ENCODE peak calls at places on chromosomes 3 and 15, in four cellular contexts. G is HepG2, B is neuronal stem cell, R is mammary epithelial cell. J is an unnamed sample.

GRCh38 chr3:77039606-77040553 is at the start of gene ROBO2:
- DNase-seq in G (no peak), B (peak), R (peak), J (no peak)

GRCh38 chr15:70058642-70059360 is 38.9 kb downstream of the TLE3 start:
- DNase-seq in G (no peak), B (no peak), R (no peak), J (no peak)

GRCh38 chr3:58321791-58322190 is 10.9 kb upstream of the PXK start:
- DNase-seq in G (no peak), B (no peak), R (no peak), J (no peak)

GRCh38 chr15:44147636-44148035 is 47.4 kb downstream of the FRMD5 start:
- DNase-seq in G (no peak), B (no peak), R (no peak), J (no peak)

GRCh38 chr15:85415779-85416178 is 35.4 kb downstream of the AKAP13 start:
- DNase-seq in G (no peak), B (no peak), R (no peak), J (no peak)

GRCh38 chr3:84759361-84759760 is 199.4 kb upstream of the CADM2 start:
- DNase-seq in G (no peak), B (no peak), R (no peak), J (no peak)

GRCh38 chr3:132205609-132206008 is 111.6 kb upstream of the ACP3 start:
- DNase-seq in G (no peak), B (no peak), R (no peak), J (no peak)

GRCh38 chr15:99467338-99467720 is 98.5 kb upstream of the MEF2A start:
- DNase-seq in G (no peak), B (no peak), R (no peak), J (no peak)

GRCh38 chr3:61562042-61562809 is 855 bp downstream of the PTPRG start:
- DNase-seq in G (no peak), B (no peak), R (peak), J (no peak)

GRCh38 chr3:55486101-55486856 is 827 bp downstream of the WNT5A start:
- DNase-seq in G (no peak), B (peak), R (peak), J (no peak)

GRCh38 chr3:33915796-33916589 is 117.6 kb downstream of the PDCD6IP start:
- DNase-seq in G (peak), B (no peak), R (peak), J (no peak)

GRCh38 chr15:28097656-28098359 is 1.3 kb downstream of the OCA2 start:
- DNase-seq in G (no peak), B (no peak), R (no peak), J (no peak)

GRCh38 chr15:28096720-28097431 is 2.2 kb downstream of the OCA2 start:
- DNase-seq in G (no peak), B (no peak), R (no peak), J (no peak)

GRCh38 chr15:28093761-28094535 is 5.2 kb downstream of the OCA2 start:
- DNase-seq in G (no peak), B (no peak), R (no peak), J (no peak)

GRCh38 chr15:28096411-28096719 is 2.8 kb downstream of the OCA2 start:
- DNase-seq in G (no peak), B (no peak), R (no peak), J (no peak)

DNA sequence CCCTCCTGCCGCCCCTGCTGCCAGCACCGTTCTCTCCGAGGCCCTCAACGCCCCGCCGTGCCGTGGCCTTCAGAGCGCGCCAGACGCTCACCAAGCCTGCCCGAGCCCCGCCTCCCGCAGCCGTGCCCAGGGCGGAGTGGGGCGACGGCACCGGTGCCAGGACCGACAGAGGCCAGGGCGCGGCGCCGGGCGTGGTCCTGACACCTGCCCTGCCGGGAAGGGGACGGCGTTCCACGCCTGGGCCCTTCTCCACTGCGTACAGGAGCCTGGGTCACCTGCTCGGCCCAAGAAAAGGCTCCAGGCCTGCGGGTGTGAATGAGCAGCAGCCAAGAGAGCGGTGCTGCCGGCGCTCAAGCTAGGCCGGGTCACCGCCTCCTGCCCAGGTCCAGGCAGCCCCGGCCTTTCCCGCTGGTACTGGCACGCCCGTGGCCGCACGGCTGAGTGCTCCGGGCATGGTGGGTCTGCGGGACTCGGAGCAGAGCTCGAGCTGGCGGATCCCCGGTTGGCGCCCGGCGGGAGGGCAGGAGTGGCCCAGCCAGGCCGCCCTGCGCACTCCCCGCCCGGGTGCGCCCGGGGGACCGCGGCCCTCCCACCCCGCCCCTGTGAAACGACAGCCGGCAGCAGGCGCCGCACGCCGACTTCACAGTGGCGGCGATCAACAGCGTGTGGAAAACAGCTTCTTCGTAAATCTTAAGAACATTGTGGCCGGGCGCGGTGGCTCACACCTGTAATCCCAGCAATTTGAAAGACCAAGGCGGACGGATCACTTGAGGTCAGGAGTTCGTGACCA is 4.2 kb downstream of the OCA2 start:
- DNase-seq in G (no peak), B (no peak), R (no peak), J (no peak)
- H3K4me3 ChIP-seq in G (peak), B (peak), R (no peak), J (no peak)

DNA sequence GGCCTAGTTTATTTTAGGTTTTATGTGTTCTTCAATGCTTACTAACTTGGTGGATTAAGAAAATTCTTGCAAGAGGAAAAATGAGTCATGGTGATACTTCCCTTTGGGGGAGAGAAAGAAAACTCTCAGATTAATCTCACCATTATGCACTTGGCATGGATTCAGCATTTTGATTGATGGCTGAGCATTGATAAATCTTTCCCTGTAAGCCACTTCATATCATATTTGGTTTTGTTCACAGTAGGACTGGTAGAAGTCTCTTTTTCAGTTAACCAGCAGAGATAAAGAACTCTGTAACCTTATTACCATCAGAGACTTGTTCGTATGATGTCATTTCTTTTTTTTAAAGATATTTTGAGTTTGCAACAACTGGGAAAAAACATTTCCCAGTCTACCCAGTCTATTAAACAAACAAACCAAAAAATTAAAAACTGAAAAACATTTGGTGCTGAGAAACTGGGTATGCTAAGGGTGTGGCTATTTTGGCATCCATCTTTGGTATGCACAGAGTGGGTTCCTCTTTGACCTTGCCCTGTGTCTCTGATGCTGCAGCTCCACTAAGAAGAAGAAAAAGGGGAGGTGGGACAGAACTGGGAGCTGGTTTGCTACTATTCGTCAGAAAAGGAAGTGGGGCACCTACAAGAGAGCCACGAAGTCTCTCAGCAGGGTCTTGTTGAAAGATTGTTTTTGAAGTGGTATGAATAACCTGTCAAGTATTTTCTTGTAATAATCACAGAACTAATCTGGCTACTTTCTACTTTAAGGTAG is 17.2 kb downstream of the TMOD3 start:
- DNase-seq in G (no peak), B (no peak), R (peak), J (no peak)
- H3K4me2 ChIP-seq in G (no peak), B (no peak), R (peak), J (peak)

GRCh38 chr3:185366913-185367312 is 4.0 kb downstream of the MAP3K13 start:
- DNase-seq in G (no peak), B (no peak), R (no peak), J (no peak)

GRCh38 chr3:185361920-185362319 is 1.0 kb upstream of the MAP3K13 start:
- DNase-seq in G (no peak), B (no peak), R (peak), J (no peak)

GRCh38 chr3:185362850-185363661 is at the start of gene MAP3K13:
- DNase-seq in G (peak), B (peak), R (peak), J (peak)

GRCh38 chr3:185365281-185366211 is 2.6 kb downstream of the MAP3K13 start:
- DNase-seq in G (no peak), B (no peak), R (peak), J (no peak)

DNA sequence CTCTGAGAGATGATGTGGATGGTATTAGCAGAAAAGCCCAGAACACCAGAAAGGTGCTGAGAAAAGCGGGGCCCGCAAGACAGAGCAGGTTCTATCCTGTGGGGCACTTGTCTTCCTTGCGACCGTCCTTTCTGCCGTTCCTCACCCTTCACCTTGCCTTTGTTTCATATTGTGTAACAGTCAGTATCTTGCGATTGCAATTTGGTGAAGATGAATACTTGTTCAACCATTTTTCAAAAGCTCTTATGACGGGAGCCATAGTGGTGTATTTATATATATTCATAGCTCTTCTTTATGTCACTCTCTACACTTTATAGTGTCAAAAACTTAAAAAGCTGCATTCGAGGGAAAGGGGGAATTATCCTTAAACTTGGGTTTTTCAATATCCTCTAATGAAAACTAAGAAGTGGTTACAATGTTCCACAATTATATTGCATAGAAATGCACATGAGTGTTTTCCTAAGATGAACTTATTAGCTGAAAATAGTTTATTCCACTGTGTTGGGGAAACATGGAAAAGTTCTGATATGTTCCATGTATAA is 797 bp downstream of the MAP3K13 start:
- DNase-seq in G (no peak), B (no peak), R (no peak), J (no peak)
- H3K27ac ChIP-seq in G (no peak), B (no peak), R (peak), J (peak)

GRCh38 chr3:39147711-39148115 is 5.7 kb downstream of the CSRNP1 start:
- DNase-seq in G (no peak), B (no peak), R (no peak), J (no peak)

GRCh38 chr3:39146083-39146501 is 7.3 kb downstream of the CSRNP1 start:
- DNase-seq in G (no peak), B (no peak), R (no peak), J (no peak)

GRCh38 chr3:39148116-39149058 is 5.0 kb downstream of the CSRNP1 start:
- DNase-seq in G (no peak), B (no peak), R (no peak), J (no peak)

GRCh38 chr3:39147374-39147709 is 6.0 kb downstream of the CSRNP1 start:
- DNase-seq in G (no peak), B (no peak), R (no peak), J (no peak)

GRCh38 chr3:39146611-39147373 is 6.6 kb downstream of the CSRNP1 start:
- DNase-seq in G (peak), B (no peak), R (peak), J (peak)
- H3K4me3 ChIP-seq in G (no peak), B (no peak), R (no peak), J (no peak)

DNA sequence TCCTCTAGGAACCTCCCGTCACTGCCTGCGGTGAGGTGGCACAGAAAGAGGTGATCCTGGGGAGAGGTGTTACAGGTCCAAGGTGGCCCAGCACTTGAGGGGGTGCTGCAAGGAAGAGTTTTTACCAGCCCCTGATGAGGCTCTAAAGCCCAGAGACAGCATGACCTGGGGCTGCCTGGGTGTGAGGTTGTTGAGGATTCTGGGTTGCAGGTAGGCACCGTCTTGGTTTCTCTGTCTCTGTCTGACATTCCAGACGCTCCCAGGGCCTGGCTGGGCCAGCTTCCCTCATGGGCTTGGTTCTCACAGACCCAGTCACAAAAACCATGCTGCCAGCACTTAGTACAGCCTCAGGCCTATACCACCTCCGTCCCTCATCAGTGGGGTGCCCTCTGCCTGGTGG is 31.1 kb downstream of the DNAJB8 start:
- DNase-seq in G (no peak), B (no peak), R (no peak), J (no peak)
- H3K4me2 ChIP-seq in G (no peak), B (no peak), R (no peak), J (no peak)

GRCh38 chr3:111850481-111850880 is 8.6 kb upstream of the PHLDB2 start:
- DNase-seq in G (no peak), B (no peak), R (no peak), J (no peak)

GRCh38 chr3:111853071-111853470 is 6.0 kb upstream of the PHLDB2 start:
- DNase-seq in G (no peak), B (no peak), R (no peak), J (no peak)

GRCh38 chr3:111848778-111849177 is 10.3 kb upstream of the PHLDB2 start:
- DNase-seq in G (no peak), B (no peak), R (no peak), J (no peak)

GRCh38 chr3:111851511-111851954 is 7.5 kb upstream of the PHLDB2 start:
- DNase-seq in G (no peak), B (no peak), R (peak), J (no peak)

GRCh38 chr3:111852540-111852939 is 6.5 kb upstream of the PHLDB2 start:
- DNase-seq in G (no peak), B (no peak), R (no peak), J (no peak)
- H3K27ac ChIP-seq in G (no peak), B (no peak), R (no peak), J (peak)

GRCh38 chr3:165835431-165835830 is 1.8 kb downstream of the BCHE start:
- DNase-seq in G (no peak), B (no peak), R (no peak), J (no peak)
- H3K4me3 ChIP-seq in G (no peak), B (no peak), R (no peak), J (no peak)

DNA sequence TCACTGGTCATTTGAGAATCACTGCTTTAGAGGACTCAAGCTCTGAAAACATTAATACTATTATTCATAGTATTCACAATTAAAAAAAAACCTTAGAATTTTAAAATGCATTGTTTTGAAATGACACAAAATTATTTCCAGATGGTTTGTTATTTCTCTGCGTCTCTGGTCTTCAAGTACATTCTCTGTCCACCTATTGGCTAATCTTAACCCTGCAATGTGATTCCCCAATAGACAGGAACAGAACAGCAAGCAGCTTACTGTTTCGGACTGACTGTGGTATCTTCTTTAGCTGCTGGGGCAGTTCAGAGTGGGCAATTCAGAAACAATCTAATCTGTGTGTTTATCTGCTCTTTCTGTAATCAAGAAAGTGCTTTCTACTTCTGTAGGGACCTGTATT is 71.4 kb downstream of the OTOL1 start:
- DNase-seq in G (no peak), B (no peak), R (no peak), J (no peak)
- H3K4me2 ChIP-seq in G (no peak), B (no peak), R (no peak), J (no peak)

DNA sequence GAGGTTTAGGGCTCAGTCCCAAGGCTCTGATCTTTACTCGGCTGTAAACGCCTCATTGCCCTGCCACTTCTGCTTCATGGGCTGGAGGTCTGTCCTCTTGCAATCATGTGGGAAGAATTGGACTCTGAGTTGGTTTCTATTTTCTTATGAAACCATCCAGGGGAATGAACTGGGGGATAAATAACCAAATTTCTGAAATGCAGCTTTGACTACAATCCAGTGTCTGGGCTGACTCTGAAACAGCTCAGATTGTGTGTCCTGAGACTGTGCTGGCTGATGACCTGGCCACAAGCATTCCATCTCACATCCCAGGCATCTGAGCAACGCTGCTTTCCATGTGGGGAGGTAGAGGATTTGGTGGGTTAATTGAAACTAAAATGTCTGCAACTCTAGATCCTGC is 71.0 kb upstream of the GALNT15 start:
- DNase-seq in G (peak), B (no peak), R (no peak), J (no peak)
- H3K27ac ChIP-seq in G (no peak), B (no peak), R (no peak), J (peak)

DNA sequence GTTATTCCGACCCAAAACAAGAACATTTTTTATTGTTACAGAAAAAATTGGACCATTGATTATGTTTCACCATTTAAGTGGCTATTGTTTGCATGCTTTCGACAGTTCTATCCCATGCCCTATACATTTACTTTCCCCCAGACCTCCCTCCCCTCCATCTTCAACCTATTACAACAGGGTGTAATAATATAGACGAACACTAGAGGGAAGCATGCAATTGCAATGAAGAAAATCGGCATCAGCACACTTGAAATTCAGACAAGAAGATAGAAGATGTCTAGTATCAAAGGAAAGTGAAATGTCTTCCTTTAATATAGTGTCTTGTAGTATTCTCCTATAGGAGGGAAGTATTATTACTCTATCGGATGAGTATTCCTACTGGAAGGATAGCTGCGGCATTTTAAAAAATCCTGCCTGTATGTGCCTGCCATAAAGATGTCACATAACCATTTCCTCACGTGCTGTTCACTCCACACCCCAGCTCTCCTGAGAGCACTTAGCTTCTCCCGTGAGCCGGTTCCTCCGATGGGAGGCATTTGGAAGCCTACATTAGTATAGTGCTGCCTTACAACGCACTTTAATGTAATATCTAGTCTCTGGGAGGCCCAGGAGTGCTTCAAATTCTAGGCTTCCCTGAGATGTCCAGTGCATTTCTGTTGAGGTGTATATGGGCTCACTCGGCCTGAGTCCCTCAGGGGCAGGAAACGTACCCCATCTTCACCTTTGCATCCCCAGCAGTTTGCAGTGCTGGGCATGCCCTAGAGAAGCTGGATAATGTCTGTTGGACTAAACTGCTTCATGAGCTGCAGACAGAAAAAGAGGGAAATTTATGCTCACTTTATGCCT is 17.8 kb upstream of the ERICH6 start:
- DNase-seq in G (peak), B (peak), R (peak), J (no peak)
- H3K4me3 ChIP-seq in G (no peak), B (no peak), R (no peak), J (no peak)